ENCODE peak calls at places on chromosomes 16 and 17, in six cellular contexts. A is AG04449, D is neural crest cell, J is heart left ventricle, H is keratinocyte, P is D721Med. C is an unnamed sample.

GRCh38 chr16:59470556-59470955 is 736.4 kb upstream of the GOT2 start:
- DNase-seq in A (peak), D (no peak), J (no peak), H (no peak), P (no peak), C (no peak)

GRCh38 chr16:50473375-50473945 is 74.7 kb upstream of the NKD1 start:
- DNase-seq in A (no peak), D (no peak), J (no peak), H (peak), P (no peak), C (no peak)

GRCh38 chr17:77898521-77899434 is 59.7 kb upstream of the TNRC6C start:
- DNase-seq in A (no peak), D (no peak), J (no peak), H (no peak), P (no peak), C (no peak)

GRCh38 chr16:2773188-2773968 is 3.7 kb downstream of the ELOB start:
- DNase-seq in A (no peak), D (no peak), J (no peak), H (no peak), P (no peak), C (no peak)

GRCh38 chr16:4261557-4262172 is 11.2 kb downstream of the TFAP4 start:
- DNase-seq in A (no peak), D (peak), J (no peak), H (no peak), P (peak), C (peak)

GRCh38 chr16:27729516-27730304 is 179.8 kb downstream of the KATNIP start:
- DNase-seq in A (no peak), D (no peak), J (no peak), H (no peak), P (no peak), C (no peak)

GRCh38 chr17:27562777-27563455 is 68.1 kb upstream of the LGALS9 start:
- DNase-seq in A (no peak), D (no peak), J (no peak), H (no peak), P (no peak), C (no peak)

GRCh38 chr16:10694830-10695229 is at the start of gene TEKT5:
- DNase-seq in A (no peak), D (no peak), J (no peak), H (no peak), P (no peak), C (no peak)

GRCh38 chr17:2510559-2510958 is 1.1 kb downstream of the METTL16 start:
- DNase-seq in A (no peak), D (no peak), J (no peak), H (no peak), P (no peak), C (no peak)

GRCh38 chr16:85003723-85004586 is 7.4 kb downstream of the ZDHHC7 start:
- DNase-seq in A (no peak), D (no peak), J (no peak), H (no peak), P (no peak), C (no peak)

GRCh38 chr16:66523861-66524354 is 26.0 kb downstream of the TK2 start:
- DNase-seq in A (no peak), D (no peak), J (no peak), H (no peak), P (no peak), C (no peak)

GRCh38 chr17:81223758-81224122 is 975 bp upstream of the CEP131 start:
- DNase-seq in A (no peak), D (no peak), J (peak), H (no peak), P (no peak), C (no peak)

GRCh38 chr17:48994548-48995331 is 2.4 kb upstream of the IGF2BP1 start:
- DNase-seq in A (no peak), D (no peak), J (no peak), H (no peak), P (no peak), C (no peak)

GRCh38 chr16:79358188-79358587 is 242.3 kb downstream of the MAF start:
- DNase-seq in A (no peak), D (no peak), J (no peak), H (no peak), P (no peak), C (no peak)

GRCh38 chr17:68909066-68909465 is 46.1 kb downstream of the ABCA8 start:
- DNase-seq in A (peak), D (no peak), J (no peak), H (peak), P (no peak), C (no peak)

GRCh38 chr17:78748730-78749317 is 33.2 kb downstream of the CYTH1 start:
- DNase-seq in A (no peak), D (no peak), J (peak), H (no peak), P (no peak), C (no peak)

GRCh38 chr16:66228791-66229190 is 137.7 kb upstream of the CDH5 start:
- DNase-seq in A (no peak), D (no peak), J (no peak), H (no peak), P (no peak), C (no peak)

GRCh38 chr16:30662449-30662848 is 4.2 kb downstream of the FBRS start:
- DNase-seq in A (no peak), D (no peak), J (no peak), H (no peak), P (no peak), C (no peak)

GRCh38 chr16:3610698-3611144 is 685 bp downstream of the SLX4 start:
- DNase-seq in A (no peak), D (no peak), J (no peak), H (no peak), P (no peak), C (no peak)

GRCh38 chr17:31314788-31315105 is 893 bp upstream of the EVI2B start:
- DNase-seq in A (no peak), D (no peak), J (no peak), H (no peak), P (no peak), C (no peak)

GRCh38 chr16:11913425-11914079 is 2.2 kb downstream of the GSPT1 start:
- DNase-seq in A (no peak), D (no peak), J (no peak), H (no peak), P (no peak), C (no peak)

GRCh38 chr16:88431651-88432050 is 21.4 kb upstream of the ZFPM1 start:
- DNase-seq in A (no peak), D (no peak), J (no peak), H (no peak), P (no peak), C (no peak)

GRCh38 chr16:57265850-57266530 is 18.5 kb downstream of the PLLP start:
- DNase-seq in A (no peak), D (no peak), J (peak), H (no peak), P (no peak), C (no peak)

GRCh38 chr17:32386844-32387243 is 36.9 kb downstream of the ZNF207 start:
- DNase-seq in A (no peak), D (no peak), J (no peak), H (no peak), P (no peak), C (no peak)

GRCh38 chr17:32385971-32386370 is 36.0 kb downstream of the ZNF207 start:
- DNase-seq in A (no peak), D (no peak), J (no peak), H (no peak), P (no peak), C (no peak)

GRCh38 chr17:32382526-32383223 is 32.7 kb downstream of the ZNF207 start:
- DNase-seq in A (no peak), D (no peak), J (no peak), H (no peak), P (no peak), C (no peak)

GRCh38 chr17:32385121-32385520 is 35.2 kb downstream of the ZNF207 start:
- DNase-seq in A (no peak), D (no peak), J (no peak), H (no peak), P (no peak), C (no peak)

DNA sequence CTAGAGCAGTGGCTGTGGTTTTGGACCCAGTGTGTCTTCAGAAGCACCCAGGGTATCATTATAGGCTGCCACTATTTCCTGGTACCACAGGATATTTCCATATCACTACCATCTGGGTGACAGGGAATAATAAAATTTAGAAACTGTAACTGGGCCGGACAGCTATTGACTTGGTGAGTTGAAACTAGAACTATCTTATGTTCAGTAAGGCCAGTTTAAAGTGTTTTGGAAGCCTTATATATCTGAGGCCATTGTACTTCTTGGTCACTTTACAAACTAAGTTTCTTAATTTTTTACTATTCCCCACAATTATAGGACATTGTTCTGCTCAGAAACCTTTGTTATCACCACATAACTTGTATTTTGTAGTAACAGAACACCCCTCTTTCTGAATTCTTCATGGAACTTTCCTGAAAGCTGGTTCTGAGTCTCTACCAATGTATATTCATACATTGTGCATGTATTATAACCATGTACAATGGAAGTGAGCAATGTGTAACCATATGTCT is 34.0 kb downstream of the ZNF207 start:
- DNase-seq in A (no peak), D (no peak), J (no peak), H (no peak), P (no peak), C (no peak)
- TF ChIP-seq CTCF in A (no peak), D (no peak), J (no peak), H (no peak), P (no peak), C (no peak)

GRCh38 chr17:58692239-58693055 is at the start of gene RAD51C:
- DNase-seq in A (peak), D (peak), J (peak), H (no peak), P (peak), C (peak)
- TF ChIP-seq CTCF in A (no peak), D (no peak), J (no peak), H (no peak), P (no peak), C (no peak)

DNA sequence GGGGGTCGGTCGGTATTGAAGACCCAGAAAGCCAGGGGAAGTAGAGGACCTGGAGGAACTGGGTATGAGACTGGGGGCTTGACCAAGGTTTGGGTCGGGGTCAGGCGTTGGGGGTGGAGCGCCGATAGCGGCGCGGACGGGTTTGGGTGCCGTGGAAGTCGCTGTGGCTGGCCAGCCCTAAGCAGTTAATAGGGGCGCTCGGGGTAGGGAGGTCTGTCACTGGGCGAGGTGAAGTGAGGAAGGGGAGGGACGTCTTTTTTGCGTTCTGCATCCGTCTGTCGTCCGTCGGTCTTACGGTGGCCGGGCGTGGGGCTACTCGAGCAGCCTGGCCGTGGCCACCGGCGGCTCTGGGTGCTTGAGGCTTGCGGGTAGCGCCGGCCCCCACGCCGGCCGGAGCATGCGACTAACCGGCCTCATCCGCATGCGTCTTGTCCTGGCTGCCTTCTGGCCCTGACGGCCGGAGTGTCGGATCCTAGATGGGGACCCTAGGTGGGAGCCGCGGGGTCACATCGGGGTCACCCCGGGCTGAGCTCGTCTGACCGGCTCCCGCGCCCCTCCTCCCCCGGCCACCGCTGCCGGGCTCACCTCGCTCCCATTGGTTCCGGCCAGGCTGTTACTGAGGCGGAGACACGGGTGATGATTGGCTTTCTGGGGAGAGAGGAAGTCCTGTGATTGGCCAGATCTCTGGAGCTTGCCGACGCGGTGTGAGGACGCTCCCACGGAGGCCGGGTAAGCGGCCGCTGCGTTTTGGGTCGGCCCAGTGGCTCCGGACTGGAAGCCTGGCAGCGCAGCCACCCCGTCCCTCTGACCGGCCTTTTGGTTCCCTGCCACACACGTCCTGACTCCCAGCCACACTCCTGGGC is 10.3 kb upstream of the TMEM88 start:
- DNase-seq in A (no peak), D (peak), J (peak), H (no peak), P (peak), C (peak)
- TF ChIP-seq CTCF in A (no peak), D (no peak), J (no peak), H (no peak), P (no peak), C (no peak)

GRCh38 chr17:45171338-45172231 is 9.9 kb downstream of the HEXIM2 start:
- DNase-seq in A (no peak), D (no peak), J (no peak), H (peak), P (no peak), C (peak)
- TF ChIP-seq CTCF in A (no peak), D (no peak), J (no peak), H (no peak), P (no peak), C (no peak)

C was measured in nephron progenitor cell.